ENCODE peak calls at places on chromosomes 2 and 18, in six cellular contexts. One of them, this sample, is unnamed.

GRCh38 chr18:24595556-24595955 is 135.1 kb downstream of the HRH4 start:
- DNase-seq in NCI-H510A: no peak
- DNase-seq in IMR-90: no peak
- DNase-seq in GM12865: no peak
- DNase-seq in ureter: no peak
- DNase-seq in cardiac fibroblast: no peak
- DNase-seq in this sample: no peak

GRCh38 chr18:45417392-45417791 is 197.9 kb upstream of the SLC14A2 start:
- DNase-seq in cardiac fibroblast: no peak
- DNase-seq in GM12865: no peak
- DNase-seq in IMR-90: no peak
- DNase-seq in NCI-H510A: no peak
- DNase-seq in ureter: no peak
- DNase-seq in this sample: no peak

GRCh38 chr2:9820020-9820973 is 23.0 kb upstream of the TAF1B start:
- DNase-seq in IMR-90: peak
- DNase-seq in cardiac fibroblast: peak
- DNase-seq in NCI-H510A: no peak
- DNase-seq in ureter: no peak
- DNase-seq in GM12865: no peak
- DNase-seq in this sample: no peak

GRCh38 chr2:27133195-27133875 is 1.1 kb downstream of the PREB start:
- DNase-seq in ureter: no peak
- DNase-seq in NCI-H510A: no peak
- DNase-seq in cardiac fibroblast: no peak
- DNase-seq in GM12865: peak
- DNase-seq in IMR-90: no peak
- DNase-seq in this sample: no peak

GRCh38 chr18:35703043-35703688 is 121.6 kb downstream of the GALNT1 start:
- DNase-seq in GM12865: no peak
- DNase-seq in cardiac fibroblast: peak
- DNase-seq in IMR-90: peak
- DNase-seq in NCI-H510A: no peak
- DNase-seq in ureter: no peak
- DNase-seq in this sample: peak

GRCh38 chr2:37643102-37644078 is 28.1 kb downstream of the CDC42EP3 start:
- DNase-seq in cardiac fibroblast: no peak
- DNase-seq in GM12865: no peak
- DNase-seq in NCI-H510A: peak
- DNase-seq in IMR-90: no peak
- DNase-seq in ureter: no peak
- DNase-seq in this sample: no peak

GRCh38 chr18:69774831-69775230 is 172.8 kb downstream of the CD226 start:
- DNase-seq in ureter: no peak
- DNase-seq in GM12865: no peak
- DNase-seq in IMR-90: peak
- DNase-seq in cardiac fibroblast: peak
- DNase-seq in NCI-H510A: no peak
- DNase-seq in this sample: no peak

GRCh38 chr18:22517356-22517755 is 99.6 kb upstream of the CTAGE1 start:
- DNase-seq in IMR-90: no peak
- DNase-seq in cardiac fibroblast: peak
- DNase-seq in GM12865: no peak
- DNase-seq in NCI-H510A: no peak
- DNase-seq in ureter: no peak
- DNase-seq in this sample: no peak

GRCh38 chr2:218648473-218649100 is 10.8 kb downstream of the ZNF142 start:
- DNase-seq in NCI-H510A: no peak
- DNase-seq in cardiac fibroblast: peak
- DNase-seq in IMR-90: peak
- DNase-seq in GM12865: peak
- DNase-seq in ureter: no peak
- DNase-seq in this sample: peak

GRCh38 chr2:113822087-113822805 is 65.8 kb upstream of the SLC35F5 start:
- DNase-seq in ureter: no peak
- DNase-seq in GM12865: no peak
- DNase-seq in IMR-90: peak
- DNase-seq in cardiac fibroblast: no peak
- DNase-seq in NCI-H510A: no peak
- DNase-seq in this sample: no peak

GRCh38 chr2:83113953-83114352 is 1345.1 kb downstream of the SUCLG1 start:
- DNase-seq in ureter: no peak
- DNase-seq in NCI-H510A: no peak
- DNase-seq in IMR-90: peak
- DNase-seq in GM12865: no peak
- DNase-seq in cardiac fibroblast: no peak
- DNase-seq in this sample: no peak

GRCh38 chr18:14978962-14979535 is 231.1 kb downstream of the ANKRD30B start:
- DNase-seq in ureter: no peak
- DNase-seq in GM12865: no peak
- DNase-seq in NCI-H510A: no peak
- DNase-seq in IMR-90: no peak
- DNase-seq in cardiac fibroblast: peak
- DNase-seq in this sample: peak

GRCh38 chr2:157257312-157258252 is at the start of gene GALNT5:
- DNase-seq in IMR-90: peak
- DNase-seq in ureter: no peak
- DNase-seq in cardiac fibroblast: peak
- DNase-seq in GM12865: no peak
- DNase-seq in NCI-H510A: no peak
- DNase-seq in this sample: no peak

GRCh38 chr2:206614825-206615224 is 27.5 kb upstream of the FAM237A start:
- DNase-seq in cardiac fibroblast: peak
- DNase-seq in NCI-H510A: no peak
- DNase-seq in GM12865: no peak
- DNase-seq in ureter: no peak
- DNase-seq in IMR-90: peak
- DNase-seq in this sample: no peak

GRCh38 chr2:176132397-176133086 is 3.0 kb downstream of the HOXD8 start:
- DNase-seq in cardiac fibroblast: no peak
- DNase-seq in IMR-90: peak
- DNase-seq in NCI-H510A: no peak
- DNase-seq in ureter: peak
- DNase-seq in GM12865: no peak
- DNase-seq in this sample: peak

GRCh38 chr2:204339212-204339715 is 206.0 kb upstream of the PARD3B start:
- DNase-seq in ureter: no peak
- DNase-seq in IMR-90: no peak
- DNase-seq in GM12865: no peak
- DNase-seq in NCI-H510A: no peak
- DNase-seq in cardiac fibroblast: no peak
- DNase-seq in this sample: no peak

GRCh38 chr18:75280427-75281280 is 70.1 kb downstream of the TSHZ1 start:
- DNase-seq in NCI-H510A: no peak
- DNase-seq in ureter: no peak
- DNase-seq in IMR-90: peak
- DNase-seq in GM12865: no peak
- DNase-seq in cardiac fibroblast: peak
- DNase-seq in this sample: peak

GRCh38 chr2:26816893-26817292 is 31.0 kb downstream of the CENPA start:
- DNase-seq in GM12865: no peak
- DNase-seq in cardiac fibroblast: no peak
- DNase-seq in IMR-90: no peak
- DNase-seq in ureter: no peak
- DNase-seq in NCI-H510A: no peak
- DNase-seq in this sample: no peak

GRCh38 chr2:148238561-148238960 is 217.7 kb downstream of the MBD5 start:
- DNase-seq in ureter: no peak
- DNase-seq in IMR-90: no peak
- DNase-seq in cardiac fibroblast: no peak
- DNase-seq in NCI-H510A: no peak
- DNase-seq in GM12865: no peak
- DNase-seq in this sample: no peak

GRCh38 chr2:56107486-56107885 is 76.3 kb upstream of the CCDC85A start:
- DNase-seq in IMR-90: no peak
- DNase-seq in GM12865: no peak
- DNase-seq in cardiac fibroblast: no peak
- DNase-seq in NCI-H510A: no peak
- DNase-seq in ureter: no peak
- DNase-seq in this sample: no peak

GRCh38 chr2:236717120-236717519 is 147.5 kb downstream of the ACKR3 start:
- DNase-seq in NCI-H510A: no peak
- DNase-seq in cardiac fibroblast: no peak
- DNase-seq in IMR-90: no peak
- DNase-seq in GM12865: no peak
- DNase-seq in ureter: no peak
- DNase-seq in this sample: no peak

GRCh38 chr2:173122936-173123335 is 47.3 kb downstream of the MAP3K20 start:
- DNase-seq in NCI-H510A: no peak
- DNase-seq in IMR-90: peak
- DNase-seq in cardiac fibroblast: no peak
- DNase-seq in GM12865: no peak
- DNase-seq in ureter: no peak
- DNase-seq in this sample: no peak

GRCh38 chr18:48850891-48851302 is 99.9 kb downstream of the SMAD7 start:
- DNase-seq in NCI-H510A: no peak
- DNase-seq in IMR-90: peak
- DNase-seq in ureter: no peak
- DNase-seq in cardiac fibroblast: peak
- DNase-seq in GM12865: no peak
- DNase-seq in this sample: no peak

GRCh38 chr18:23136326-23137092 is 1.2 kb downstream of the CABLES1 start:
- DNase-seq in GM12865: peak
- DNase-seq in cardiac fibroblast: peak
- DNase-seq in IMR-90: no peak
- DNase-seq in ureter: peak
- DNase-seq in NCI-H510A: no peak
- DNase-seq in this sample: peak

GRCh38 chr2:1937480-1937879 is 193.2 kb upstream of the PXDN start:
- DNase-seq in GM12865: no peak
- DNase-seq in ureter: no peak
- DNase-seq in cardiac fibroblast: no peak
- DNase-seq in NCI-H510A: no peak
- DNase-seq in IMR-90: no peak
- DNase-seq in this sample: no peak

GRCh38 chr18:48318481-48318880 is 90.7 kb downstream of the ZBTB7C start:
- DNase-seq in NCI-H510A: no peak
- DNase-seq in cardiac fibroblast: no peak
- DNase-seq in IMR-90: no peak
- DNase-seq in GM12865: no peak
- DNase-seq in ureter: no peak
- DNase-seq in this sample: no peak